ENCODE peak calls at places on chromosomes 1 and 21, in four cellular contexts. N is glomerular endothelial cell; E is stimulated activated CD4-positive, alpha-beta T cell treated with anti-CD3 and anti-CD28 coated beads, Interleukin-1b, Interleukin-23, amount 100 ng/mL, for 4 hours; I is CD4-positive, alpha-beta T cell. H is an unnamed sample.

GRCh38 chr1:48889088-48889487 is 112.4 kb upstream of the BEND5 start:
- DNase-seq in N (no peak), E (no peak), I (no peak), H (no peak)

GRCh38 chr1:9292361-9293240 is at the start of gene SPSB1:
- DNase-seq in N (no peak), E (peak), I (peak), H (no peak)

GRCh38 chr1:60697204-60697994 is 385.0 kb upstream of the NFIA start:
- DNase-seq in N (no peak), E (no peak), I (no peak), H (no peak)

GRCh38 chr1:84720275-84720780 is 30.1 kb upstream of the SSX2IP start:
- DNase-seq in N (no peak), E (no peak), I (no peak), H (no peak)

GRCh38 chr1:228448372-228448771 is 31.7 kb upstream of the TRIM17 start:
- DNase-seq in N (no peak), E (no peak), I (no peak), H (no peak)

GRCh38 chr1:211352985-211353515 is 26.4 kb downstream of the TRAF5 start:
- DNase-seq in N (no peak), E (peak), I (peak), H (no peak)

GRCh38 chr1:158675563-158675962 is 11.0 kb downstream of the SPTA1 start:
- DNase-seq in N (no peak), E (no peak), I (no peak), H (no peak)

GRCh38 chr1:152410599-152410998 is 3.5 kb downstream of the CRNN start:
- DNase-seq in N (no peak), E (no peak), I (no peak), H (no peak)

GRCh38 chr1:218351617-218352438 is 6.7 kb downstream of the TGFB2 start:
- DNase-seq in N (no peak), E (no peak), I (no peak), H (no peak)

GRCh38 chr1:107480548-107480947 is 339.7 kb downstream of the NTNG1 start:
- DNase-seq in N (no peak), E (no peak), I (no peak), H (no peak)

GRCh38 chr1:183198463-183198862 is 12.4 kb downstream of the LAMC2 start:
- DNase-seq in N (no peak), E (no peak), I (no peak), H (no peak)

GRCh38 chr1:200590001-200590400 is 30.6 kb downstream of the KIF14 start:
- DNase-seq in N (no peak), E (no peak), I (no peak), H (no peak)

GRCh38 chr1:243799908-243800307 is 50.1 kb downstream of the AKT3 start:
- DNase-seq in N (no peak), E (no peak), I (no peak), H (no peak)

GRCh38 chr21:42616366-42617340 is 36.8 kb upstream of the PDE9A start:
- DNase-seq in N (no peak), E (no peak), I (no peak), H (no peak)

GRCh38 chr1:200351826-200352549 is 57.8 kb downstream of the ZNF281 start:
- DNase-seq in N (no peak), E (no peak), I (no peak), H (no peak)

GRCh38 chr1:3790501-3790923 is 5.8 kb downstream of the LRRC47 start:
- DNase-seq in N (no peak), E (no peak), I (no peak), H (no peak)

GRCh38 chr1:22139066-22139594 is 3.8 kb downstream of the WNT4 start:
- DNase-seq in N (no peak), E (no peak), I (no peak), H (no peak)

GRCh38 chr1:224430511-224431113 is 4.0 kb downstream of the WDR26 start:
- DNase-seq in N (no peak), E (no peak), I (peak), H (no peak)

GRCh38 chr1:150576794-150577556 is 2.4 kb downstream of the MCL1 start:
- DNase-seq in N (no peak), E (no peak), I (no peak), H (no peak)

GRCh38 chr21:36882776-36883175 is 83.7 kb downstream of the HLCS start:
- DNase-seq in N (no peak), E (no peak), I (no peak), H (no peak)

GRCh38 chr21:42012763-42013329 is 2.7 kb upstream of the ZBTB21 start:
- DNase-seq in N (no peak), E (no peak), I (no peak), H (no peak)

GRCh38 chr21:44300262-44300959 is 558 bp downstream of the PFKL start:
- DNase-seq in N (no peak), E (peak), I (peak), H (no peak)

GRCh38 chr1:100412980-100413379 is 60.7 kb downstream of the CDC14A start:
- DNase-seq in N (no peak), E (no peak), I (no peak), H (no peak)

GRCh38 chr1:36387141-36387949 is 1.6 kb upstream of the STK40 start:
- DNase-seq in N (no peak), E (no peak), I (no peak), H (no peak)

GRCh38 chr1:115364044-115364775 is 26.2 kb upstream of the NGF start:
- DNase-seq in N (no peak), E (no peak), I (no peak), H (no peak)

GRCh38 chr1:12078938-12079861 is 16.1 kb downstream of the TNFRSF8 start:
- DNase-seq in N (no peak), E (peak), I (no peak), H (peak)

GRCh38 chr1:153567621-153568366 is 2.1 kb upstream of the S100A2 start:
- DNase-seq in N (no peak), E (no peak), I (no peak), H (peak)

GRCh38 chr21:41973861-41974751 is 20.3 kb upstream of the C2CD2 start:
- DNase-seq in N (no peak), E (no peak), I (no peak), H (no peak)

GRCh38 chr1:119097380-119097779 is 43.1 kb downstream of the WARS2 start:
- DNase-seq in N (no peak), E (no peak), I (no peak), H (no peak)

GRCh38 chr1:219264557-219264956 is 90.9 kb downstream of the LYPLAL1 start:
- DNase-seq in N (no peak), E (no peak), I (no peak), H (no peak)

GRCh38 chr1:10641976-10642375 is 154.5 kb downstream of the CASZ1 start:
- DNase-seq in N (no peak), E (no peak), I (no peak), H (no peak)

GRCh38 chr1:160104520-160104885 is 6.1 kb upstream of the IGSF8 start:
- DNase-seq in N (no peak), E (no peak), I (no peak), H (no peak)

GRCh38 chr21:36627242-36627641 is 71.7 kb upstream of the SIM2 start:
- DNase-seq in N (no peak), E (no peak), I (no peak), H (no peak)